ENCODE peak calls at places on chromosome 20, in four cellular contexts. Z is Panc1, R is GM23338, A is sigmoid colon. X is an unnamed sample. For H3K27me3 and H3K4me1, the result is how much of the 10 kb centered on the place peaks cover.

GRCh38 chr20:63403403-63404105 is 42.4 kb upstream of the CHRNA4 start:
- DNase-seq in Z (no peak), R (no peak), A (no peak), X (no peak)

GRCh38 chr20:32282461-32282860 is 5.0 kb downstream of the KIF3B start:
- DNase-seq in Z (no peak), A (no peak), R (no peak), X (peak)

GRCh38 chr20:10947726-10948125 is 273.9 kb upstream of the JAG1 start:
- DNase-seq in R (no peak), A (no peak), Z (no peak), X (no peak)

GRCh38 chr20:63698739-63699465 is 2.5 kb downstream of the TNFRSF6B start:
- DNase-seq in Z (peak), A (peak), R (no peak), X (no peak)

GRCh38 chr20:24643731-24644130 is 174.3 kb downstream of the SYNDIG1 start:
- DNase-seq in A (no peak), R (no peak), Z (no peak), X (no peak)

GRCh38 chr20:16351415-16351814 is 221.8 kb downstream of the KIF16B start:
- DNase-seq in R (no peak), A (no peak), Z (no peak), X (no peak)

GRCh38 chr20:57785061-57785460 is 75.2 kb upstream of the PMEPA1 start:
- DNase-seq in Z (no peak), R (no peak), A (no peak), X (no peak)

GRCh38 chr20:19814241-19814640 is 56.2 kb downstream of the RIN2 start:
- DNase-seq in R (no peak), A (peak), Z (no peak), X (no peak)

GRCh38 chr20:1418335-1418734 is 25.5 kb upstream of the FKBP1A start:
- DNase-seq in A (no peak), R (no peak), Z (no peak), X (no peak)

GRCh38 chr20:44959082-44959895 is 908 bp downstream of the TOMM34 start:
- DNase-seq in Z (no peak), R (peak), A (no peak), X (no peak)

GRCh38 chr20:19756756-19757486 is 1.1 kb upstream of the RIN2 start:
- DNase-seq in Z (no peak), R (no peak), A (peak), X (no peak)

GRCh38 chr20:48600470-48600945 is 227.3 kb downstream of the PREX1 start:
- DNase-seq in Z (no peak), R (no peak), A (peak), X (no peak)

GRCh38 chr20:24842591-24843442 is 106.3 kb upstream of the CST7 start:
- DNase-seq in R (no peak), A (no peak), Z (no peak), X (no peak)

GRCh38 chr20:57769756-57770155 is 59.9 kb upstream of the PMEPA1 start:
- DNase-seq in R (no peak), A (peak), Z (no peak), X (no peak)

GRCh38 chr20:47296950-47297349 is 59.5 kb downstream of the ZMYND8 start:
- DNase-seq in Z (no peak), A (no peak), R (peak), X (no peak)

GRCh38 chr20:44111712-44112335 is 75.2 kb downstream of the JPH2 start:
- DNase-seq in A (peak), R (no peak), Z (no peak), X (peak)

GRCh38 chr20:47574616-47575401 is 73.1 kb downstream of the NCOA3 start:
- DNase-seq in Z (no peak), A (no peak), R (peak), X (no peak)

GRCh38 chr20:31811796-31812728 is 7.1 kb upstream of the MYLK2 start:
- DNase-seq in Z (no peak), A (no peak), R (no peak), X (no peak)

GRCh38 chr20:8033447-8033846 is 13.9 kb upstream of the TMX4 start:
- DNase-seq in Z (no peak), R (no peak), A (no peak), X (no peak)

GRCh38 chr20:57868310-57868709 is 158.5 kb upstream of the PMEPA1 start:
- DNase-seq in R (no peak), Z (no peak), A (peak), X (no peak)

GRCh38 chr20:38221041-38221589 is 39.4 kb downstream of the KIAA1755 start:
- DNase-seq in Z (no peak), A (peak), R (peak), X (no peak)

GRCh38 chr20:52035498-52035897 is 156.1 kb downstream of the ZFP64 start:
- DNase-seq in A (no peak), R (no peak), Z (no peak), X (no peak)

GRCh38 chr20:23361108-23361650 is 803 bp upstream of the GZF1 start:
- DNase-seq in A (no peak), R (peak), Z (no peak), X (no peak)

GRCh38 chr20:21995461-21995860 is 290.0 kb downstream of the PAX1 start:
- DNase-seq in Z (no peak), A (no peak), R (no peak), X (no peak)

GRCh38 chr20:5731753-5732366 is 18.3 kb upstream of the SHLD1 start:
- DNase-seq in A (no peak), R (no peak), Z (no peak), X (peak)

GRCh38 chr20:37379967-37380828 is 34.3 kb downstream of the SRC start:
- DNase-seq in R (no peak), A (peak), Z (no peak), X (no peak)

GRCh38 chr20:39364320-39364719 is 402.2 kb downstream of the DHX35 start:
- DNase-seq in A (no peak), R (no peak), Z (no peak), X (no peak)
- H3K27me3 ChIP-seq in A (under half), R (under half), Z (under half), X (under half)

GRCh38 chr20:62032606-62033368 is 32.9 kb downstream of the TAF4 start:
- DNase-seq in R (no peak), Z (no peak), A (no peak), X (no peak)
- H3K4me1 ChIP-seq in R (under half), Z (under half), A (under half), X (under half)

GRCh38 chr20:35616465-35617396 is 1.1 kb downstream of the SPAG4 start:
- DNase-seq in A (peak), R (peak), Z (peak), X (peak)
- TF ChIP-seq POLR2AphosphoS5 in A (peak), R (peak), Z (peak), X (no peak)

GRCh38 chr20:4246428-4246827 is 231.1 kb upstream of the RNF24 start:
- DNase-seq in A (no peak), Z (no peak), R (no peak), X (no peak)
- H3K27me3 ChIP-seq in A (under half), Z (under half), R (half or more), X (under half)

GRCh38 chr20:59165389-59165785 is 1.8 kb downstream of the ZNF831 start:
- DNase-seq in Z (no peak), A (no peak), R (no peak), X (no peak)
- H3K4me1 ChIP-seq in Z (under half), A (under half), R (under half), X (under half)

GRCh38 chr20:41523857-41524256 is 94.3 kb downstream of the CHD6 start:
- DNase-seq in A (no peak), R (no peak), Z (no peak), X (no peak)
- TF ChIP-seq POLR2AphosphoS5 in A (no peak), R (no peak), Z (no peak), X (no peak)

GRCh38 chr20:46246527-46246926 is 61.8 kb downstream of the CDH22 start:
- DNase-seq in Z (no peak), R (peak), A (no peak), X (no peak)
- H3K27me3 ChIP-seq in Z (under half), R (under half), A (half or more), X (under half)

GRCh38 chr20:50242178-50242514 is 51.5 kb downstream of the CEBPB start:
- DNase-seq in Z (no peak), R (no peak), A (no peak), X (no peak)
- H3K4me1 ChIP-seq in Z (under half), R (under half), A (under half), X (under half)

DNA sequence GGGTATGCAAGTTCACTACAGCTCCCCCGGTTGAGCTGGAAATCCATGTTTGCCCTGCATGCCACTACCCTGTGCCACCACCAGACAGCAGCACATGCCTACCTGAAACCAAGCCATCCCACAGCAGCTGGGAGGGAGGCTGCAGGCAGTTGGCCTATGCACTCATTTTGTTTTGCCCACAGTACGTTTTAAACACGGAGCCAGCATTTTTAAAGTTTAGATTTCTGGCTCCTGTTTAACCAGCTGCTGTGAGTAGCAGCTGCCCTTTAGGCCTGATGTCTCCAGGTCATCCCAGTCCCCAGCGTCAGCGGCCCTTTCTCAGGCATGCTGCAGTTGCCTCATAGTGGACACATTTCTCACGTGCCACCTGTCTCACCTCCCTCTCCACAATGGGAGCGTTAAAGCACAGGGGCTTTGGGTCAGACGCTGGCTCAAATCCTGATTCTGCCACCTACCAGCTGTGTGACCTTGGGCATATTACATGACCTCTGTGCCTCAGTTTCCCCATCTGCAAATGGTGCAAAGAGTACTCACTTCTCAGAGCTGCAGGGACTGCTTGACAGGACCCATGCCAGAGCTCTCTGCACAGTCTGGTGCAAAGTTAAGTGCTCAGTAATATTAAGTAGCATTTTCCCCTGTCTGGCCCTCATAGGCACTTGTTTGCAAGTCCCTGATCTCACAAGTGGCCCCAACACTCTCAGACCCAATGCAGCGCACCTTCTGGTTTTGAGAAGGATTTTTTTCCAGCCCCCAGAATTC is 8.2 kb upstream of the UBE2V1 start:
- DNase-seq in R (peak), Z (no peak), A (peak), X (peak)
- TF ChIP-seq POLR2AphosphoS5 in R (no peak), Z (peak), A (no peak), X (peak)

GRCh38 chr20:61916318-61916891 is 149.3 kb downstream of the TAF4 start:
- DNase-seq in A (no peak), R (no peak), Z (no peak), X (no peak)
- H3K27me3 ChIP-seq in A (under half), R (under half), Z (under half), X (under half)

X was measured in prostate gland.